ENCODE peak calls at places on chromosomes 5 and 9, in ten cellular contexts. U is A549, G is H9, J is astrocyte, D is dorsolateral prefrontal cortex, L is right atrium auricular region, I is IMR-90, M is mammary epithelial cell, Z is endodermal cell, V is Panc1. K is an unnamed sample.

GRCh38 chr5:147098233-147098790 is 136.5 kb upstream of the STK32A start:
- DNase-seq in U (peak), G (peak), J (peak), D (no peak), L (no peak), I (peak), M (peak), Z (peak), V (no peak), K (peak)

GRCh38 chr5:56910123-56910951 is 941 bp downstream of the SETD9 start:
- DNase-seq in U (no peak), G (no peak), J (peak), D (peak), L (no peak), I (no peak), M (no peak), Z (peak), V (no peak), K (peak)

GRCh38 chr5:36958612-36959011 is 82.0 kb downstream of the NIPBL start:
- DNase-seq in U (no peak), G (no peak), J (no peak), D (no peak), L (no peak), I (no peak), M (no peak), Z (no peak), V (no peak), K (no peak)

GRCh38 chr5:87267574-87268125 is at the start of gene RASA1:
- DNase-seq in U (peak), G (peak), J (peak), D (peak), L (peak), I (peak), M (peak), Z (peak), V (no peak), K (peak)

GRCh38 chr9:8718121-8718725 is 918.6 kb upstream of the DMAC1 start:
- DNase-seq in U (no peak), G (no peak), J (peak), D (no peak), L (no peak), I (peak), M (no peak), Z (no peak), V (no peak), K (no peak)

GRCh38 chr5:160667160-160667559 is 184.9 kb downstream of the ATP10B start:
- DNase-seq in U (no peak), G (no peak), J (no peak), D (no peak), L (no peak), I (no peak), M (no peak), Z (no peak), V (no peak), K (no peak)

GRCh38 chr9:126791406-126792230 is 13.2 kb upstream of the ZBTB43 start:
- DNase-seq in U (peak), G (no peak), J (peak), D (no peak), L (no peak), I (peak), M (peak), Z (no peak), V (peak), K (peak)

GRCh38 chr5:73435640-73436534 is 12.7 kb downstream of the FOXD1 start:
- DNase-seq in U (no peak), G (peak), J (no peak), D (no peak), L (no peak), I (no peak), M (no peak), Z (peak), V (no peak), K (no peak)

GRCh38 chr9:115211413-115212204 is 93.7 kb upstream of the TNC start:
- DNase-seq in U (no peak), G (no peak), J (peak), D (no peak), L (no peak), I (peak), M (no peak), Z (no peak), V (no peak), K (no peak)

GRCh38 chr9:121026260-121026691 is 23.8 kb downstream of the C5 start:
- DNase-seq in U (peak), G (no peak), J (peak), D (no peak), L (no peak), I (no peak), M (no peak), Z (no peak), V (no peak), K (no peak)

GRCh38 chr5:145752947-145753346 is 82.2 kb downstream of the PRELID2 start:
- DNase-seq in U (no peak), G (no peak), J (peak), D (no peak), L (no peak), I (peak), M (no peak), Z (no peak), V (no peak), K (no peak)

GRCh38 chr5:122704247-122705036 is 70.4 kb upstream of the SNX2 start:
- DNase-seq in U (peak), G (no peak), J (peak), D (no peak), L (no peak), I (peak), M (peak), Z (no peak), V (no peak), K (peak)

GRCh38 chr5:135688385-135688784 is 109.6 kb upstream of the CXCL14 start:
- DNase-seq in U (no peak), G (no peak), J (no peak), D (no peak), L (no peak), I (no peak), M (no peak), Z (no peak), V (no peak), K (no peak)

GRCh38 chr9:34611811-34612787 is at the start of gene RPP25L:
- DNase-seq in U (peak), G (peak), J (peak), D (peak), L (peak), I (peak), M (peak), Z (peak), V (no peak), K (peak)

GRCh38 chr9:38619556-38620447 is 594 bp downstream of the ANKRD18A start:
- DNase-seq in U (peak), G (peak), J (no peak), D (peak), L (no peak), I (no peak), M (peak), Z (peak), V (no peak), K (no peak)

GRCh38 chr5:148682283-148683026 is 28.1 kb upstream of the HTR4 start:
- DNase-seq in U (no peak), G (no peak), J (no peak), D (no peak), L (no peak), I (no peak), M (no peak), Z (no peak), V (no peak), K (no peak)

GRCh38 chr5:135457424-135458071 is 5.4 kb upstream of the TIFAB start:
- DNase-seq in U (peak), G (peak), J (peak), D (peak), L (no peak), I (peak), M (peak), Z (peak), V (no peak), K (peak)

GRCh38 chr9:8916771-8917170 is 1117.2 kb upstream of the DMAC1 start:
- DNase-seq in U (no peak), G (no peak), J (no peak), D (no peak), L (no peak), I (no peak), M (no peak), Z (no peak), V (no peak), K (no peak)

GRCh38 chr9:100011062-100011681 is 87.6 kb downstream of the ERP44 start:
- DNase-seq in U (peak), G (no peak), J (peak), D (no peak), L (no peak), I (peak), M (peak), Z (peak), V (no peak), K (peak)

GRCh38 chr9:129068110-129068509 is 12.8 kb upstream of the DOLPP1 start:
- DNase-seq in U (no peak), G (no peak), J (no peak), D (no peak), L (no peak), I (no peak), M (no peak), Z (peak), V (no peak), K (no peak)

GRCh38 chr5:140632366-140633080 is 452 bp downstream of the CD14 start:
- DNase-seq in U (no peak), G (no peak), J (peak), D (peak), L (peak), I (peak), M (peak), Z (no peak), V (no peak), K (no peak)

GRCh38 chr9:33742519-33742918 is 52.8 kb upstream of the PRSS3 start:
- DNase-seq in U (peak), G (no peak), J (no peak), D (no peak), L (no peak), I (no peak), M (no peak), Z (no peak), V (no peak), K (no peak)

GRCh38 chr9:110528645-110529044 is 50.9 kb downstream of the SVEP1 start:
- DNase-seq in U (no peak), G (no peak), J (no peak), D (no peak), L (no peak), I (no peak), M (no peak), Z (no peak), V (no peak), K (no peak)

GRCh38 chr9:89397471-89397870 is 79.2 kb downstream of the SECISBP2 start:
- DNase-seq in U (no peak), G (no peak), J (no peak), D (no peak), L (no peak), I (no peak), M (no peak), Z (no peak), V (no peak), K (no peak)

GRCh38 chr9:98570663-98571440 is 137.9 kb downstream of the GABBR2 start:
- DNase-seq in U (peak), G (peak), J (no peak), D (no peak), L (peak), I (no peak), M (no peak), Z (peak), V (no peak), K (no peak)

GRCh38 chr5:108278285-108279240 is 103.3 kb downstream of the FBXL17 start:
- DNase-seq in U (peak), G (peak), J (no peak), D (no peak), L (no peak), I (no peak), M (no peak), Z (peak), V (no peak), K (no peak)

GRCh38 chr5:172645271-172645670 is 4.2 kb downstream of the NEURL1B start:
- DNase-seq in U (no peak), G (no peak), J (no peak), D (no peak), L (no peak), I (no peak), M (no peak), Z (no peak), V (no peak), K (no peak)

GRCh38 chr5:168046163-168046562 is 245.3 kb upstream of the WWC1 start:
- DNase-seq in U (no peak), G (no peak), J (no peak), D (no peak), L (no peak), I (no peak), M (no peak), Z (no peak), V (no peak), K (no peak)

GRCh38 chr5:168042284-168043080 is 249.0 kb upstream of the WWC1 start:
- DNase-seq in U (no peak), G (no peak), J (peak), D (no peak), L (no peak), I (no peak), M (no peak), Z (no peak), V (no peak), K (no peak)

GRCh38 chr5:168048486-168048885 is 243.0 kb upstream of the WWC1 start:
- DNase-seq in U (no peak), G (no peak), J (no peak), D (no peak), L (no peak), I (no peak), M (no peak), Z (no peak), V (no peak), K (no peak)

GRCh38 chr5:168047669-168048111 is 243.8 kb upstream of the WWC1 start:
- DNase-seq in U (no peak), G (peak), J (peak), D (peak), L (no peak), I (no peak), M (no peak), Z (peak), V (no peak), K (no peak)

GRCh38 chr5:168047043-168047668 is 244.3 kb upstream of the WWC1 start:
- DNase-seq in U (peak), G (peak), J (peak), D (no peak), L (no peak), I (peak), M (peak), Z (peak), V (peak), K (peak)
- TF ChIP-seq CTCF in U (peak), G (peak), J (peak), D (peak), L (no peak), I (peak), M (peak), Z (peak), V (peak), K (peak)

GRCh38 chr5:180072256-180072548 is 643 bp upstream of the RNF130 start:
- DNase-seq in U (no peak), G (no peak), J (no peak), D (no peak), L (no peak), I (no peak), M (no peak), Z (no peak), V (no peak), K (no peak)
- H3K27ac ChIP-seq in U (no peak), G (no peak), J (no peak), D (peak), L (peak), I (no peak), M (no peak), Z (no peak), V (peak), K (peak)

DNA sequence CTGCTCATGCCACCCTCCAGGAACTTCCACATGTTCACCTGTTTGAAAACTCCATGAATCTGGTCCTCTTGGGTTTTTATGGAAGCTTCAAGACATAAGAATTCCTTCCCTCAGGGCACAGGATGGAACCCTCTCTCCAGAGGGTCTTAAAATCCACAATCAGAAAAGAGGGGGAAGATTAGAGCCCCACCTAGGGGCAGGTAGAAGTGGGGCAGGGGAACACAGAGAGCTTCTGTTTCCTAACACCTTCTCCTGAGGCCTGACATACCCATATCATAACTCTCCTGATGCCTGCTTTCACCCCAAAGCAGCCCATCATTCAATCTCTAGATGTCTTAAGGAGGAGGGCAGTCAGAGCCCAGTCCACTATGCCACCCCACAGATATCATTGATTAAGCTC is 1087.7 kb upstream of the ARRDC3 start:
- DNase-seq in U (no peak), G (no peak), J (no peak), D (no peak), L (no peak), I (no peak), M (no peak), Z (peak), V (no peak), K (no peak)
- TF ChIP-seq CTCF in U (no peak), G (peak), J (no peak), D (no peak), L (no peak), I (no peak), M (no peak), Z (peak), V (no peak), K (no peak)

GRCh38 chr5:128081111-128081865 is 2.3 kb upstream of the SLC12A2 start:
- DNase-seq in U (peak), G (no peak), J (no peak), D (no peak), L (no peak), I (no peak), M (no peak), Z (no peak), V (no peak), K (peak)
- H3K27ac ChIP-seq in U (peak), G (no peak), J (no peak), D (no peak), L (peak), I (no peak), M (peak), Z (no peak), V (peak), K (peak)

GRCh38 chr5:42929871-42930270 is 110.2 kb downstream of the ANXA2R start:
- DNase-seq in U (no peak), G (no peak), J (no peak), D (no peak), L (no peak), I (peak), M (no peak), Z (no peak), V (no peak), K (no peak)

GRCh38 chr5:42924226-42924625 is 112.5 kb upstream of the SELENOP start:
- DNase-seq in U (no peak), G (no peak), J (no peak), D (no peak), L (no peak), I (no peak), M (no peak), Z (no peak), V (no peak), K (no peak)

GRCh38 chr5:42930934-42931333 is 109.2 kb downstream of the ANXA2R start:
- DNase-seq in U (no peak), G (no peak), J (no peak), D (no peak), L (no peak), I (peak), M (peak), Z (no peak), V (no peak), K (peak)

GRCh38 chr5:42924686-42925085 is 113.0 kb upstream of the SELENOP start:
- DNase-seq in U (no peak), G (no peak), J (no peak), D (no peak), L (no peak), I (no peak), M (no peak), Z (no peak), V (no peak), K (no peak)

GRCh38 chr5:42927730-42928129 is 112.4 kb downstream of the ANXA2R start:
- DNase-seq in U (no peak), G (no peak), J (no peak), D (no peak), L (no peak), I (no peak), M (no peak), Z (no peak), V (no peak), K (no peak)
- TF ChIP-seq CTCF in U (no peak), G (no peak), J (no peak), D (no peak), L (no peak), I (no peak), M (no peak), Z (no peak), V (no peak), K (no peak)

DNA sequence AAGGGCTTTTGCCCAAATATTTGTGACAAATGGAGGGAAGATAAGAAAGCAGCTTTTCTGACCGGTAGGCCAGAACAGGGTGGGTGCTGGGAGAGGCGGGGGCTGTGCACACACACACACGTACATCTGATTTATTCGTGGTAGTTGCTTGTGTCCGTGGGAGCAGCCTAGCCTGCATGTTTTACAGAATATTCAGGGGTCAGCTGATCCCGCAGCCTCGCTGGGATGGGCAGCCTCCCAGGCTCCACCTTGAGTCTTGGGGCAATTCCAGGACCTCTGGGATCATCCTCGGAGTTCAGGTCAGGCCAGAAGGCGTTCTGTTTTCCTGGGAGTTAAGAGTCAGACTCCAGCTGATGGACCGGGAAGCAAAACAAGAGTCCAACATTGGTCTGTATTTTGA is 210.8 kb downstream of the GOLPH3 start:
- DNase-seq in U (no peak), G (no peak), J (peak), D (no peak), L (no peak), I (no peak), M (no peak), Z (no peak), V (no peak), K (no peak)
- H3K27ac ChIP-seq in U (peak), G (no peak), J (no peak), D (no peak), L (peak), I (no peak), M (no peak), Z (no peak), V (no peak), K (no peak)

GRCh38 chr9:77763566-77763965 is 115.4 kb upstream of the GNA14 start:
- DNase-seq in U (peak), G (no peak), J (no peak), D (no peak), L (no peak), I (no peak), M (no peak), Z (no peak), V (no peak), K (no peak)

GRCh38 chr9:77766587-77766986 is 118.5 kb upstream of the GNA14 start:
- DNase-seq in U (no peak), G (no peak), J (no peak), D (no peak), L (no peak), I (no peak), M (no peak), Z (no peak), V (no peak), K (no peak)

GRCh38 chr9:77765781-77766259 is 117.7 kb upstream of the GNA14 start:
- DNase-seq in U (no peak), G (no peak), J (no peak), D (no peak), L (no peak), I (no peak), M (no peak), Z (no peak), V (no peak), K (no peak)

GRCh38 chr9:77769246-77769645 is 121.1 kb upstream of the GNA14 start:
- DNase-seq in U (no peak), G (no peak), J (no peak), D (no peak), L (no peak), I (no peak), M (no peak), Z (no peak), V (no peak), K (no peak)

GRCh38 chr9:77764894-77765780 is 117.0 kb upstream of the GNA14 start:
- DNase-seq in U (peak), G (no peak), J (peak), D (no peak), L (no peak), I (peak), M (peak), Z (no peak), V (no peak), K (no peak)
- TF ChIP-seq CTCF in U (peak), G (peak), J (peak), D (peak), L (no peak), I (peak), M (peak), Z (peak), V (peak), K (peak)

GRCh38 chr5:39977231-39977630 is 552.5 kb upstream of the DAB2 start:
- DNase-seq in U (no peak), G (no peak), J (no peak), D (no peak), L (no peak), I (no peak), M (no peak), Z (no peak), V (no peak), K (no peak)
- H3K27ac ChIP-seq in U (no peak), G (no peak), J (no peak), D (no peak), L (no peak), I (no peak), M (no peak), Z (no peak), V (no peak), K (no peak)

K was measured in RWPE1.